ENCODE peak calls at places on chromosomes 3 and 15, in ten cellular contexts. H is GM04504; Q is NCI-H1930; W is NCI-H748 treated with DMSO at 0.1 percent for 48 hours; D is astrocyte of the spinal cord; Y is NCI-H345; K is HTR-8/SVneo; A is RWPE2; E is T-helper 2 cell; M is activated naive CD8-positive, alpha-beta T cell treated with anti-CD3 and anti-CD28 coated beads, Interleukin-2, amount 50 U/mL, for 16 hours. I is an unnamed sample.
A peak's percentile ranks its signal among the peaks of the same experiment; 100 is the strongest.

GRCh38 chr3:52489453-52489852 is 5.7 kb upstream of the STAB1 start:
- DNase-seq in H (no peak), Q (no peak), W (no peak), D (no peak), Y (no peak), K (no peak), A (no peak), E (no peak), M (no peak), I (no peak)

GRCh38 chr3:194367992-194368841 is 1.3 kb downstream of the LRRC15 start:
- DNase-seq in H (peak; percentile 62), Q (no peak), W (no peak), D (peak; percentile 40), Y (no peak), K (no peak), A (no peak), E (no peak), M (no peak), I (no peak)

GRCh38 chr3:2978977-2979732 is 131.0 kb downstream of the IL5RA start:
- DNase-seq in H (no peak), Q (no peak), W (no peak), D (no peak), Y (no peak), K (no peak), A (no peak), E (no peak), M (no peak), I (no peak)

GRCh38 chr3:167762296-167762695 is 26.8 kb downstream of the SERPINI1 start:
- DNase-seq in H (no peak), Q (no peak), W (no peak), D (no peak), Y (no peak), K (no peak), A (no peak), E (no peak), M (no peak), I (no peak)

GRCh38 chr3:87167634-87168456 is 59.3 kb upstream of the CHMP2B start:
- DNase-seq in H (peak; percentile 33), Q (no peak), W (peak; percentile 31), D (peak; percentile 66), Y (peak; percentile 43), K (peak; percentile 7), A (no peak), E (no peak), M (no peak), I (no peak)

GRCh38 chr3:194736896-194737600 is 51.4 kb downstream of the FAM43A start:
- DNase-seq in H (no peak), Q (no peak), W (no peak), D (no peak), Y (no peak), K (no peak), A (no peak), E (no peak), M (no peak), I (no peak)

GRCh38 chr3:143070977-143071551 is 48.5 kb upstream of the CHST2 start:
- DNase-seq in H (peak; percentile 86), Q (no peak), W (no peak), D (peak; percentile 75), Y (no peak), K (no peak), A (no peak), E (no peak), M (no peak), I (no peak)

GRCh38 chr15:83449928-83450501 is 2.9 kb downstream of the SH3GL3 start:
- DNase-seq in H (peak; percentile 26), Q (no peak), W (no peak), D (peak; percentile 3), Y (no peak), K (no peak), A (no peak), E (no peak), M (no peak), I (no peak)

GRCh38 chr3:186746008-186746407 is 28.8 kb downstream of the KNG1 start:
- DNase-seq in H (peak; percentile 55), Q (no peak), W (no peak), D (peak; percentile 22), Y (no peak), K (peak; percentile 88), A (no peak), E (no peak), M (no peak), I (no peak)

GRCh38 chr3:112633757-112634156 is 7.2 kb downstream of the CCDC80 start:
- DNase-seq in H (no peak), Q (no peak), W (no peak), D (no peak), Y (peak; percentile 49), K (no peak), A (no peak), E (no peak), M (no peak), I (no peak)

GRCh38 chr3:70824785-70825184 is 512.3 kb upstream of the MDFIC2 start:
- DNase-seq in H (peak; percentile 42), Q (no peak), W (no peak), D (peak; percentile 88), Y (no peak), K (peak; percentile 71), A (no peak), E (no peak), M (no peak), I (no peak)

GRCh38 chr3:49636883-49637609 is 37.1 kb upstream of the APEH start:
- DNase-seq in H (no peak), Q (no peak), W (no peak), D (no peak), Y (no peak), K (no peak), A (no peak), E (no peak), M (no peak), I (no peak)

GRCh38 chr3:12288466-12289129 is at the start of gene PPARG:
- DNase-seq in H (no peak), Q (no peak), W (no peak), D (peak; percentile 30), Y (no peak), K (no peak), A (no peak), E (no peak), M (no peak), I (no peak)

GRCh38 chr3:29319262-29319661 is 38.4 kb downstream of the RBMS3 start:
- DNase-seq in H (no peak), Q (no peak), W (no peak), D (no peak), Y (no peak), K (no peak), A (no peak), E (no peak), M (no peak), I (no peak)

GRCh38 chr3:82080792-82081191 is 319.3 kb upstream of the GBE1 start:
- DNase-seq in H (no peak), Q (no peak), W (no peak), D (peak; percentile 20), Y (no peak), K (no peak), A (no peak), E (no peak), M (no peak), I (no peak)

I was measured in mesenteric fat pad.